ENCODE peak calls at places on chromosomes 7 and 10, in ten cellular contexts. B, M, L, P, J, N, C, E, X and S are unnamed samples.

GRCh38 chr10:75841266-75841665 is 409.8 kb downstream of the LRMDA start:
- DNase-seq in M (no peak), C (no peak), J (no peak), E (no peak), X (no peak), P (no peak), N (no peak), L (no peak), B (no peak), S (no peak)

GRCh38 chr7:104045183-104045582 is 55.7 kb upstream of the RELN start:
- DNase-seq in E (no peak), L (no peak), N (no peak), X (no peak), M (no peak), C (no peak), J (no peak), P (no peak), B (no peak), S (no peak)

GRCh38 chr7:116395125-116395791 is 104.3 kb upstream of the CAV2 start:
- DNase-seq in B (peak), N (no peak), L (no peak), M (no peak), C (no peak), P (no peak), J (no peak), X (no peak), E (no peak), S (no peak)

GRCh38 chr10:130301026-130301892 is 165.1 kb downstream of the GLRX3 start:
- DNase-seq in C (peak), N (no peak), X (no peak), L (peak), P (no peak), B (no peak), M (no peak), J (peak), E (no peak), S (no peak)

GRCh38 chr10:5589963-5590511 is 65.3 kb downstream of the CALML3 start:
- DNase-seq in X (no peak), B (no peak), P (no peak), C (peak), E (no peak), M (no peak), L (no peak), N (no peak), J (no peak), S (no peak)

GRCh38 chr10:45308707-45309106 is 6.7 kb downstream of the OR13A1 start:
- DNase-seq in P (no peak), C (no peak), M (no peak), B (peak), L (no peak), J (no peak), E (no peak), N (no peak), X (peak), S (peak)

GRCh38 chr7:41709621-41710020 is 6.7 kb upstream of the INHBA start:
- DNase-seq in B (no peak), E (no peak), N (no peak), J (no peak), P (no peak), C (no peak), L (no peak), X (no peak), M (no peak), S (no peak)

GRCh38 chr7:39271386-39271785 is 293.7 kb downstream of the POU6F2 start:
- DNase-seq in N (peak), P (no peak), E (peak), C (no peak), X (no peak), B (no peak), M (no peak), L (peak), J (peak), S (peak)

GRCh38 chr7:100446040-100446439 is 9.7 kb upstream of the PPP1R35 start:
- DNase-seq in P (no peak), E (no peak), N (no peak), M (no peak), L (no peak), C (no peak), B (no peak), J (no peak), X (no peak), S (no peak)

GRCh38 chr10:116960066-116960465 is 44.9 kb downstream of the SHTN1 start:
- DNase-seq in M (no peak), L (no peak), N (no peak), E (no peak), P (no peak), C (no peak), X (no peak), B (no peak), J (no peak), S (no peak)

GRCh38 chr10:21488246-21488953 is 37.1 kb downstream of the SKIDA1 start:
- DNase-seq in M (no peak), N (no peak), J (no peak), L (no peak), E (no peak), C (no peak), B (no peak), P (no peak), X (no peak), S (no peak)

DNA sequence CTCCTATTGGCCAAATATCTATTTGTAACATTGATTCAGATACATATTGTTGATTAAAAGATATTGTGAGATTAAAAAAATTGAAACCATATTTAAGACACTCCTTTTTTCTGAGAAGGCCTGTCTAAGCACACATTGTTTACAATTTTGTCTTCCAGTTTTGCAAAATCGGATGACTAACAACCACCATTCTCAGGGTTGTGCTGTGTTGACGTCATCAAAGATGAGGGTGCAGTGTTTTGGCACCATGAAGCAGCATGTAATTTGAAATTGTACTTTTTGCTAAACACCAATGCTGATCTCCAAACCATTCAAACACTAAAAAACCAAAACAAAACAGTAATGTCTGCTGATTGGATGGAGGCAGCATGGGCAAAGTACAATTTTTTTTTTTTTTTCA is 7.4 kb downstream of the CREB5 start:
- DNase-seq in N (peak), M (peak), C (no peak), L (no peak), J (no peak), X (no peak), P (no peak), B (no peak), E (no peak), S (no peak)
- TF ChIP-seq POLR2AphosphoS5 in N (peak), M (peak), C (no peak), L (no peak), J (no peak), X (no peak), P (no peak), B (no peak), E (peak), S (no peak)

GRCh38 chr7:782718-783449 is 49.4 kb upstream of the SUN1 start:
- DNase-seq in P (no peak), B (no peak), E (no peak), J (peak), M (no peak), L (no peak), X (no peak), C (no peak), N (no peak), S (no peak)

GRCh38 chr7:780516-780915 is 51.8 kb upstream of the SUN1 start:
- DNase-seq in J (no peak), M (no peak), B (no peak), X (no peak), P (no peak), L (no peak), N (no peak), E (no peak), C (peak), S (no peak)

GRCh38 chr7:781936-782529 is 50.2 kb upstream of the SUN1 start:
- DNase-seq in X (no peak), C (no peak), J (peak), B (no peak), E (no peak), L (no peak), N (no peak), M (no peak), P (no peak), S (no peak)

GRCh38 chr7:780056-780455 is 52.2 kb upstream of the SUN1 start:
- DNase-seq in B (no peak), C (no peak), N (no peak), X (no peak), M (no peak), E (no peak), L (no peak), P (no peak), J (peak), S (no peak)

DNA sequence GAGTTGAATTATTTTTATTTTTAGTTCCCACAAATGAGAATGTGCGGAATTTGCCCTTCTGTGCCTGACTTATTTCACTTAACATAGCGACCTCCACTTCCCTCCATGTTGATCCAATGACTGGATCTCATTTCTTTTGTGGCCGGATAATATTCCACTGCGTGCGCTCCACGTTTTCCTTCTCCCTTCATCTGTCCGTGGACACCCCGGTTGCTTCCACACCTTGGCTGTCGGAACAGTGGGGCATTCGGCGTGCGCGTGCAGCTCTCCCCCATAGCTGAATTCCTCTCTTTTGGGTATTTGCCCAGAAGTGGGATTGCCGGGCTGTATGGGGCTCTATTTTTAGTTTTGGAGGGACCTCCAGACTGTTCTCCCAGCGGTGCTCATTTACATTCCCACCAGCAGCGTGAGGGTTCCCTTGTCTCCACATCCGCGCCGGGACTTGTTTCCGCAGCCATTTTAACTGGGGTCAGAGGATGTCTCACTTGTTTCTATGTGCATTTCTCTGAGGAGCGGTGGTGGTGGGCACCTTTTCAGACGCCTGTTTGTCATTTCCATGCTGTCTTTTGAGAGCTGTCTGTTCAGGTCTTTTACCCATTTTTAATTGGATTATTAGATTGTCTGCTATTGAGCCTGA is 50.9 kb upstream of the SUN1 start:
- DNase-seq in X (no peak), L (no peak), M (no peak), B (no peak), C (peak), E (no peak), J (no peak), P (no peak), N (no peak), S (no peak)
- TF ChIP-seq CTCF in X (no peak), L (no peak), M (no peak), B (no peak), C (no peak), E (no peak), J (no peak), P (no peak), N (no peak), S (no peak)

GRCh38 chr7:131552053-131552452 is 4.4 kb downstream of the PODXL start:
- DNase-seq in J (peak), E (no peak), P (no peak), M (no peak), N (no peak), B (no peak), X (no peak), L (no peak), C (no peak), S (no peak)
- TF ChIP-seq POLR2AphosphoS5 in J (no peak), E (no peak), P (no peak), M (no peak), N (no peak), B (no peak), X (no peak), L (no peak), C (no peak), S (no peak)

DNA sequence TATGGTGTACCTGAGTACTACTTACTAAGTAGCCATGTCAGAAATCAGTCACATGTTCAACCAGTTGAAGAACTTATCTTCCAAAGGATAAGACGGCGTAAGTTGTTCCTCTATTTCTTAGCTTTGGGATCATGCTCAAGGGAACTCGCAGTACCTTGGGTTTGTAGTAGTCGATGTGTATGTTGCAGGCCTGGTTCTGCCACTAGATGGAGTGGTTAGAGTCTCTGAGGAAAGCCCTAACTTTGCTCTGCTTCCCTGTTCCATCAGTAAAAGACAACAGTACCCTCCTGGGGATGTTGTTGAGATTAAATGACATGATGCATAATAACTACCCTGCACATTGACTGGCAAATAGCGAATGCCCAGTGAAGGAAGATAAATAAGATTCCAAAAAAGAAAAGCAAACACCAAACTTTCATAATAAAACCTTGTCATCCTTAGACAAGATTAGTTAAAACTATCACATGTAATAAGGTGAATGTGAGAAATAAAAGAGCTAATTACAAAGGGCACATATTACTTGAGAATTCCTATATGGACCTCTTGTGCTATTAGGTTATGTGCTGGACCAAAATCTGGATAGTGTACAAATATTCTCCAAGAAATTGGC is 165.9 kb downstream of the ABCA13 start:
- DNase-seq in M (no peak), P (peak), C (no peak), N (no peak), X (peak), L (no peak), J (no peak), B (no peak), E (no peak), S (peak)
- TF ChIP-seq CTCF in M (peak), P (peak), C (peak), N (no peak), X (peak), L (no peak), J (no peak), B (no peak), E (peak), S (peak)

GRCh38 chr7:87330942-87331341 is 14.5 kb upstream of the CROT start:
- DNase-seq in E (no peak), P (no peak), B (no peak), M (no peak), C (no peak), X (peak), N (no peak), L (no peak), J (no peak), S (no peak)
- TF ChIP-seq POLR2AphosphoS5 in E (no peak), P (no peak), B (no peak), M (no peak), C (no peak), X (peak), N (no peak), L (no peak), J (no peak), S (no peak)

DNA sequence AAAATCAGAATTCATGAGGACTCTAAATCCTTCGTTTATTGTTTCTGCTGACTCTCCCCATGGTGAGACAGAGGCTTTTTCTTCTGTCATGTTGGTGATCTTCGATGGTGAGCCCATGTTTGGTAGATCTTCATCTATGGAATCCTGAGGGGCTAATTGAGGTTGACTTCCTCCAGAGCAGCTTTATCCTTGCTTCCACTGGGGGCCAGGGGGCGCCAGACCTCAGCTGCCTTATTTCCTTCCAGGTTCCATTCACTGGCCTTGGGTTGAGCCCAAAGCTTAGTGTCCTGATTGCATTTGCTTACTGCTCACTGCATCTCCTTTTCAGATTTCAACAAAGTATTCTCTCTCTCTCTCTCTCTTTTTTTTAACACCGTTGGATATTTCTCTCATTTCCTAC is 80.7 kb downstream of the GCC1 start:
- DNase-seq in P (peak), M (no peak), B (no peak), L (no peak), E (peak), J (no peak), N (no peak), X (peak), C (no peak), S (peak)
- TF ChIP-seq CTCF in P (peak), M (no peak), B (peak), L (no peak), E (peak), J (no peak), N (no peak), X (no peak), C (peak), S (peak)

GRCh38 chr10:74055383-74056065 is 57.6 kb downstream of the VCL start:
- DNase-seq in P (no peak), M (no peak), L (no peak), C (no peak), B (no peak), X (peak), N (no peak), J (no peak), E (no peak), S (no peak)

GRCh38 chr10:74049995-74050394 is 52.1 kb downstream of the VCL start:
- DNase-seq in B (no peak), C (no peak), X (no peak), M (no peak), J (no peak), L (no peak), P (no peak), N (no peak), E (no peak), S (no peak)

GRCh38 chr10:74048433-74048832 is 50.5 kb downstream of the VCL start:
- DNase-seq in M (no peak), C (no peak), N (no peak), J (no peak), P (no peak), L (no peak), X (no peak), E (no peak), B (no peak), S (no peak)

GRCh38 chr10:74050653-74051052 is 52.7 kb downstream of the VCL start:
- DNase-seq in N (no peak), B (no peak), E (no peak), X (no peak), P (no peak), J (no peak), C (no peak), M (no peak), L (no peak), S (no peak)

GRCh38 chr10:74051729-74052342 is 53.9 kb downstream of the VCL start:
- DNase-seq in N (no peak), X (no peak), P (no peak), C (no peak), M (no peak), E (no peak), B (no peak), J (no peak), L (no peak), S (peak)
- TF ChIP-seq POLR2AphosphoS5 in N (no peak), X (no peak), P (no peak), C (no peak), M (no peak), E (no peak), B (no peak), J (no peak), L (no peak), S (no peak)